ENCODE peak calls at places on chromosome 13, in four cellular contexts. O is HCT116, L is K562, J is HepG2. U is an unnamed sample.

GRCh38 chr13:49444517-49445395 is 682 bp downstream of the SETDB2 start:
- DNase-seq in J (peak; percentile 31), O (no peak), L (peak; percentile 59), U (peak; percentile 48)

GRCh38 chr13:25738342-25738771 is 313.5 kb downstream of the SHISA2 start:
- DNase-seq in L (no peak), J (no peak), O (no peak), U (no peak)

GRCh38 chr13:54687173-54687572 is 1658.6 kb downstream of the OLFM4 start:
- DNase-seq in J (no peak), L (no peak), O (no peak), U (no peak)

GRCh38 chr13:31090921-31091624 is 70.6 kb downstream of the HSPH1 start:
- DNase-seq in L (no peak), J (no peak), O (no peak), U (no peak)

GRCh38 chr13:21219044-21219381 is 42.6 kb downstream of the MRPL57 start:
- DNase-seq in J (no peak), O (no peak), L (no peak), U (no peak)

GRCh38 chr13:110916671-110917142 is 1.8 kb upstream of the ANKRD10 start:
- DNase-seq in J (no peak), O (no peak), L (no peak), U (no peak)

GRCh38 chr13:98741741-98742435 is 10.6 kb downstream of the SLC15A1 start:
- DNase-seq in O (no peak), J (no peak), L (no peak), U (no peak)

GRCh38 chr13:110434629-110435028 is 126.9 kb downstream of the RAB20 start:
- DNase-seq in O (no peak), L (no peak), J (no peak), U (no peak)

GRCh38 chr13:94233401-94233800 is 246.1 kb downstream of the DCT start:
- DNase-seq in J (no peak), L (no peak), O (no peak), U (peak; percentile 22)

GRCh38 chr13:48178126-48178525 is 54.9 kb upstream of the ITM2B start:
- DNase-seq in L (no peak), O (no peak), J (no peak), U (no peak)

GRCh38 chr13:20489185-20489820 is 36.4 kb downstream of the CRYL1 start:
- DNase-seq in J (no peak), L (no peak), O (peak; percentile 49), U (peak; percentile 39)

GRCh38 chr13:28843594-28843993 is 23.5 kb downstream of the MTUS2 start:
- DNase-seq in L (no peak), O (no peak), J (no peak), U (no peak)
- TF ChIP-seq TCF7L2 in L (no peak), O (no peak), J (no peak), U (no peak)

GRCh38 chr13:50511877-50512332 is 331.6 kb downstream of the DLEU7 start:
- DNase-seq in J (peak; percentile 43), L (peak; percentile 43), O (no peak), U (no peak)
- H3K27ac ChIP-seq in J (peak overlapping the region; percentile 76), L (peak overlapping the region; percentile 50), O (no peak overlapping the region), U (peak overlapping the region; percentile 89)

GRCh38 chr13:78133511-78133910 is 214.9 kb upstream of the EDNRB start:
- DNase-seq in J (no peak), L (no peak), O (no peak), U (no peak)

GRCh38 chr13:78131811-78132210 is 213.2 kb upstream of the EDNRB start:
- DNase-seq in L (no peak), O (no peak), J (no peak), U (no peak)

DNA sequence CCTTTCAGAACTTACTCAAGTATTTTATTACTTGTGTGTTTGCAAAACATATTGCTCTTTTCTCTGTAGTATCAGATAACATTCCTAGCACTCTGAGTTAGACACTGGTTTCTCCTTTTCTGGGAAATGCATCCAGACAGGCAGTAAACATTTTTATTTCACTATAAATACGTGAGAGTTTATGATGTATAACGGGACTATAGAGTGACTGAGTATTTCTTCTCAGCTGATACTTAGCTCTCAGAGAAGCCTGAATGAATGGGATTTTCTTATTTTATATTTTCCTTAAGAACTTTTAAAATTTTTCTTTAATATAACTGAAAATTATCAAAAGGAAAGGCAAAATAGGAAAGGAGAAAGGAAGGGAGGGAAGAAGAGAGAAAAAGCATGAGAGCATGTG is 211.2 kb upstream of the EDNRB start:
- DNase-seq in O (no peak), J (no peak), L (no peak), U (no peak)
- H3K9me3 ChIP-seq in O (no peaks in the 10 kb centered on the region), J (no peaks in the 10 kb centered on the region), L (no peaks in the 10 kb centered on the region), U (no peaks in the 10 kb centered on the region)

GRCh38 chr13:50677687-50678463 is 165.6 kb downstream of the DLEU7 start:
- DNase-seq in L (no peak), J (no peak), O (no peak), U (no peak)

GRCh38 chr13:50682002-50682401 is 161.5 kb downstream of the DLEU7 start:
- DNase-seq in L (no peak), J (no peak), O (no peak), U (no peak)

GRCh38 chr13:50679321-50679720 is 164.2 kb downstream of the DLEU7 start:
- DNase-seq in L (no peak), J (no peak), O (no peak), U (no peak)

GRCh38 chr13:50676602-50677001 is 166.9 kb downstream of the DLEU7 start:
- DNase-seq in J (no peak), L (peak; percentile 7), O (no peak), U (no peak)

GRCh38 chr13:50678464-50679162 is 164.9 kb downstream of the DLEU7 start:
- DNase-seq in J (no peak), L (peak; percentile 30), O (peak; percentile 36), U (no peak)
- TF ChIP-seq TCF7L2 in J (no peak), L (no peak), O (no peak), U (no peak)

DNA sequence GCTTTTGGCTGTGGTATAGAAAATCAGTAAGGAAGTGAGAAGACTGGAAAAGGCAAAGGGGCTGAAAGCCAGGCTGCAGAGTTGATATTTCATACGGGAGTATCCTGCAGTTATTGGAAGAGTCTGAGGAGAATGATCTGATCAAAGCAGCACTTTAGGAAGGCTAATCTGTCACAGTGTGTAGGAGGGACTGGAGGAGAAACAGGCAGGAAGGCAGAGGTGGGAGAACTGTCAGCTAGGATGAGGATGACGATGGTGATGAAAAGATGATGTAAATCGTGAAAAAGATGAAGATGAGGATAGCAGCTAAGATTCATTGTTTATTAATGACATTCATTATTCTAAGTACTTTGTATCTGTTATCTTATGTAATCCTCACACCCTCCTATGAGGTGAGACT is 123.0 kb downstream of the DNAJC15 start:
- DNase-seq in L (no peak), J (no peak), O (no peak), U (no peak)
- H3K27ac ChIP-seq in L (no peak overlapping the region), J (no peak overlapping the region), O (no peak overlapping the region), U (no peak overlapping the region)

DNA sequence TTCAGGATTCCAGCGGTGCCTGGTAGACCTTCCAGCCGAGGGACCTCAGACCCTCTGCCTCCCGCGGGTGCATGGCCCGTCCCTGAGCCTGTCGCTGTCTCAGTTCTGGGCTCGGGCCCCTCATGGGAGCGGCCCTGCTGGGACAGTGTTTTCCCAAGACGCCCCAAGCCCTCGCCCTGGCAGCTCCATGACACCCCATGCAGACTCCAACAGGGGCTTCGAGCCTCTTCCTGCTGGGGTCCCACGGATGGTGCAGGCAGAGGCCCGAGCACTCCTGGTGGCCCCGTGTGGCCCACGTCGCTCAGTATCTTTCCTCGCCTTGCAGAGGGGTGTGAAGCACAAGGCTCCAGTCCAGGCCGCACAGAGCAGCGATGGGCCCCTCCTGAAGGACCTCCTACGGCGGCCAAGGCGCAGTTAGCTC is 88.8 kb upstream of the MCF2L start:
- DNase-seq in O (no peak), L (no peak), J (no peak), U (no peak)
- H3K9me3 ChIP-seq in O (no peaks in the 10 kb centered on the region), L (no peaks in the 10 kb centered on the region), J (no peaks in the 10 kb centered on the region), U (no peaks in the 10 kb centered on the region)

U was measured in Panc1.